ENCODE peak calls at places on chromosomes 5 and 9, in six cellular contexts. V, D, J, Z, K and O are unnamed samples.

GRCh38 chr9:89610391-89610925 is 5.6 kb downstream of the GADD45G start:
- DNase-seq in J (no peak), V (no peak), Z (no peak), D (no peak), K (no peak), O (no peak)

GRCh38 chr5:39730011-39730410 is 305.2 kb upstream of the DAB2 start:
- DNase-seq in J (no peak), Z (no peak), V (no peak), D (no peak), K (no peak), O (no peak)

GRCh38 chr9:38282756-38283155 is 109.7 kb upstream of the ALDH1B1 start:
- DNase-seq in V (no peak), J (no peak), D (no peak), Z (no peak), K (no peak), O (no peak)

GRCh38 chr9:131719262-131719908 is 20.5 kb downstream of the RAPGEF1 start:
- DNase-seq in J (no peak), K (no peak), Z (no peak), D (no peak), V (no peak), O (no peak)

GRCh38 chr5:175195698-175196656 is 248.0 kb downstream of the DRD1 start:
- DNase-seq in V (no peak), D (no peak), Z (no peak), J (no peak), K (no peak), O (no peak)

GRCh38 chr9:18421391-18421790 is 52.6 kb upstream of the ADAMTSL1 start:
- DNase-seq in Z (no peak), D (no peak), J (no peak), K (no peak), V (no peak), O (no peak)

GRCh38 chr5:1729641-1730486 is 69.8 kb downstream of the MRPL36 start:
- DNase-seq in D (no peak), K (no peak), Z (no peak), J (no peak), V (no peak), O (no peak)

GRCh38 chr9:123326030-123326586 is 29.9 kb upstream of the CRB2 start:
- DNase-seq in D (no peak), J (no peak), K (no peak), V (no peak), Z (no peak), O (no peak)

GRCh38 chr5:112419596-112420110 is 576 bp upstream of the EPB41L4A start:
- DNase-seq in D (no peak), V (peak), J (peak), K (peak), Z (no peak), O (no peak)

GRCh38 chr5:3701694-3702093 is 106.1 kb downstream of the IRX1 start:
- DNase-seq in K (no peak), D (no peak), Z (no peak), V (no peak), J (no peak), O (no peak)

GRCh38 chr5:95709967-95710650 is 21.0 kb upstream of the RHOBTB3 start:
- DNase-seq in V (peak), D (no peak), Z (no peak), K (no peak), J (peak), O (no peak)

GRCh38 chr9:12812710-12813109 is 37.9 kb downstream of the LURAP1L start:
- DNase-seq in K (no peak), V (no peak), Z (no peak), J (no peak), D (no peak), O (no peak)

GRCh38 chr9:1047605-1048235 is 2.4 kb upstream of the DMRT2 start:
- DNase-seq in V (no peak), Z (no peak), K (no peak), D (no peak), J (no peak), O (no peak)

GRCh38 chr5:79901631-79902030 is 89.4 kb downstream of the MTX3 start:
- DNase-seq in V (no peak), Z (no peak), D (no peak), K (no peak), J (no peak), O (no peak)

GRCh38 chr5:149284501-149284900 is 12.8 kb downstream of the AFAP1L1 start:
- DNase-seq in D (no peak), J (no peak), V (no peak), Z (no peak), K (no peak), O (no peak)

GRCh38 chr5:96198673-96199072 is 234.4 kb downstream of the PCSK1 start:
- DNase-seq in D (peak), K (no peak), V (no peak), Z (no peak), J (no peak), O (no peak)

GRCh38 chr5:149674686-149675085 is 55.4 kb upstream of the PPARGC1B start:
- DNase-seq in V (no peak), K (no peak), J (no peak), D (no peak), Z (no peak), O (no peak)

GRCh38 chr9:73155968-73156592 is 4.4 kb downstream of the ANXA1 start:
- DNase-seq in J (no peak), Z (no peak), D (no peak), K (no peak), V (no peak), O (no peak)

GRCh38 chr5:109170629-109171350 is 239.0 kb downstream of the PJA2 start:
- DNase-seq in D (no peak), V (no peak), Z (no peak), J (no peak), K (no peak), O (no peak)

GRCh38 chr9:8183618-8184017 is 384.0 kb upstream of the DMAC1 start:
- DNase-seq in V (no peak), Z (no peak), D (no peak), K (no peak), J (no peak), O (no peak)

GRCh38 chr9:136252846-136253245 is 7.2 kb upstream of the QSOX2 start:
- DNase-seq in Z (no peak), K (no peak), D (no peak), J (no peak), V (no peak), O (no peak)

GRCh38 chr5:151094054-151094858 is 13.4 kb upstream of the TNIP1 start:
- DNase-seq in Z (no peak), K (no peak), D (no peak), J (no peak), V (no peak), O (no peak)

GRCh38 chr5:171823269-171823668 is 37.7 kb downstream of the SMIM23 start:
- DNase-seq in V (no peak), K (no peak), J (no peak), Z (no peak), D (no peak), O (no peak)

GRCh38 chr5:107337281-107337680 is 333.5 kb downstream of the EFNA5 start:
- DNase-seq in K (no peak), V (no peak), Z (no peak), D (no peak), J (no peak), O (no peak)

DNA sequence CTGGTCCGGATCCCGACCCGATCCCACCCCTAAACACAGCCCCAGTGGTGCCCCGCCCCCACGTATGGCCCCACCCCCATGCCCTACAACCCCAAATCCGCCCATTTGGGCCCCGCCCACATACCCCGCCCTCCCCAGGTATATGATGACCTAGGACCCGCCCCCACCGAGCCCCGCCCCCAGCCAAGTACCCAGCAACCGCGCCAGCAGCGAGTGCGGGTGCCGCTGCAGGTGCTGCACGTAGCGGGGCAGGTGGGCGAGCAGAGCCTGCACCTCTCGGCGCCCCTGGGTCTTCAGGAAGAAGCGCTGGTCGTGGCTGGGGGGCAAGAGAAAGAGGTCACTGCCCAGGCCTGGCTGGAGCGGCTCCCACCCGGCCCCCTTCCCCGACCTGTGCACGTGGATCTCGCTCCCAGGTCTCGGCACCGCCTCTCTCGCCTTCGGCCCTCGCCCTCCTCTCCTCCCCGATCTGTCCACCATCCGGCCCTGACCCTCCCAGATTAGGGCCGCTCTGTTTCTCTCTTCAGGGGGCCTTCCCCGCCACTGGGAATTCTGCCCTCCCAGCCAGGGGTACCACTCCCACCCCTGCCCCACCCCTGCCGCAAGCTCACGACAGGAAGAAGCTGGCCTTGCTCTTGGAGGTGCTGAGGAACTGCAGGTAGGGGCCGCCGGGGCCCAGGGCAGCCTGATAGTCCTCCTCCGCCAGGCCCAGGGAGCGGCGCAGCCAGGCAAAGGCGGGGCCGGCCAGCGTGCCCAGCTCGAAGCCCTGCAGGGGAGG is 2.9 kb downstream of the PIP5KL1 start:
- DNase-seq in Z (no peak), D (no peak), V (peak), K (peak), J (no peak), O (no peak)
- H3K4me3 ChIP-seq in Z (no peak), D (peak), V (no peak), K (no peak), J (no peak), O (peak)

GRCh38 chr9:98193336-98193944 is 1.0 kb upstream of the CORO2A start:
- DNase-seq in V (no peak), D (no peak), J (no peak), K (no peak), Z (no peak), O (no peak)
- H3K4me3 ChIP-seq in V (no peak), D (peak), J (peak), K (no peak), Z (peak), O (peak)

GRCh38 chr5:139657363-139658321 is 9.5 kb downstream of the CXXC5 start:
- DNase-seq in J (peak), K (no peak), V (no peak), Z (no peak), D (no peak), O (no peak)
- H3K4me3 ChIP-seq in J (no peak), K (no peak), V (no peak), Z (peak), D (no peak), O (no peak)

GRCh38 chr5:141680751-141681201 is 1.3 kb downstream of the ARAP3 start:
- DNase-seq in D (no peak), V (no peak), Z (no peak), J (peak), K (no peak), O (no peak)
- H3K4me3 ChIP-seq in D (peak), V (no peak), Z (no peak), J (peak), K (no peak), O (peak)